ENCODE peak calls at places on chromosomes 6 and 20, in four cellular contexts. Z, V, D and T are unnamed samples.

GRCh38 chr6:98601697-98602096 is 232.7 kb upstream of the POU3F2 start:
- DNase-seq in Z (no peak), V (no peak), D (no peak), T (no peak)

GRCh38 chr6:16625319-16626240 is 135.7 kb downstream of the ATXN1 start:
- DNase-seq in Z (no peak), V (no peak), D (no peak), T (no peak)

GRCh38 chr20:22410556-22411130 is 173.7 kb downstream of the FOXA2 start:
- DNase-seq in Z (no peak), V (no peak), D (no peak), T (no peak)

GRCh38 chr6:9205645-9206044 is 770.3 kb upstream of the SLC35B3 start:
- DNase-seq in Z (no peak), V (no peak), D (no peak), T (no peak)

GRCh38 chr20:17510548-17510947 is 20.6 kb downstream of the BFSP1 start:
- DNase-seq in Z (no peak), V (no peak), D (no peak), T (no peak)

GRCh38 chr20:35443003-35443402 is 5.0 kb upstream of the GDF5 start:
- DNase-seq in Z (no peak), V (no peak), D (no peak), T (no peak)

GRCh38 chr6:3063733-3064700 is 4.3 kb upstream of the RIPK1 start:
- DNase-seq in Z (peak), V (no peak), D (peak), T (peak)

GRCh38 chr6:6834356-6835342 is 246.1 kb downstream of the LY86 start:
- DNase-seq in Z (no peak), V (no peak), D (no peak), T (no peak)

GRCh38 chr6:158545043-158545966 is 14.6 kb upstream of the TMEM181 start:
- DNase-seq in Z (no peak), V (no peak), D (no peak), T (no peak)

GRCh38 chr6:144606041-144606440 is 320.9 kb downstream of the UTRN start:
- DNase-seq in Z (no peak), V (no peak), D (no peak), T (no peak)

GRCh38 chr6:17389274-17389847 is 4.0 kb upstream of the CAP2 start:
- DNase-seq in Z (no peak), V (no peak), D (no peak), T (no peak)

GRCh38 chr6:145699462-145699861 is 35.9 kb downstream of the EPM2A start:
- DNase-seq in Z (peak), V (peak), D (no peak), T (no peak)

GRCh38 chr6:122116105-122116504 is 283.3 kb upstream of the HSF2 start:
- DNase-seq in Z (no peak), V (no peak), D (no peak), T (no peak)

GRCh38 chr6:111657146-111657545 is 51.5 kb upstream of the TRAF3IP2 start:
- DNase-seq in Z (no peak), V (peak), D (no peak), T (no peak)

GRCh38 chr6:27188885-27189418 is 58.5 kb upstream of the PRSS16 start:
- DNase-seq in Z (peak), V (peak), D (no peak), T (peak)

GRCh38 chr6:99330159-99330558 is 19.3 kb downstream of the FAXC start:
- DNase-seq in Z (peak), V (no peak), D (no peak), T (peak)

GRCh38 chr20:18715564-18715963 is 98.0 kb upstream of the SCP2D1 start:
- DNase-seq in Z (no peak), V (no peak), D (no peak), T (no peak)

GRCh38 chr20:18721716-18722115 is 91.9 kb upstream of the SCP2D1 start:
- DNase-seq in Z (no peak), V (no peak), D (no peak), T (no peak)

GRCh38 chr20:18719426-18719825 is 94.2 kb upstream of the SCP2D1 start:
- DNase-seq in Z (no peak), V (no peak), D (no peak), T (no peak)

GRCh38 chr20:18717062-18717461 is 96.5 kb upstream of the SCP2D1 start:
- DNase-seq in Z (no peak), V (no peak), D (no peak), T (no peak)

DNA sequence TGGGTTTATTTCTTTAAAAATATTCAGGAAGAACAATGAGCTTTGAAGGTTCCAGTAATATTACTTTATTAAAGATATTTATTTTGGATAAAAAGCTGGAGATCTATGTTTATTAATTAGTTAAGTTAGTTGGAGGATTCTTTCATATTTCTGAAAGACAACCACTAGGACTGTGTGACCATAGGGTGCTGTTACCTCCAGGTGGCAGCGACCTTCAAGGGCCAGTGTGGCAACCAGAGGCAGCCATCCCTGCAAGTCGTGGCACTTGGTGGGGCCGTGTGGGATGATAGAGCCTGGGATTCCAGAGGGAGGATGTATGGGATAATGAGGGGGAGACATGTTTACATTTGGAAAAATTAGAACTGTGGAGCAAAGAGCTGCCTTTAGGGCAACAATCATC is 95.5 kb upstream of the SCP2D1 start:
- DNase-seq in Z (no peak), V (no peak), D (no peak), T (no peak)
- TF ChIP-seq CTCF in Z (no peak), V (peak), D (no peak), T (no peak)

DNA sequence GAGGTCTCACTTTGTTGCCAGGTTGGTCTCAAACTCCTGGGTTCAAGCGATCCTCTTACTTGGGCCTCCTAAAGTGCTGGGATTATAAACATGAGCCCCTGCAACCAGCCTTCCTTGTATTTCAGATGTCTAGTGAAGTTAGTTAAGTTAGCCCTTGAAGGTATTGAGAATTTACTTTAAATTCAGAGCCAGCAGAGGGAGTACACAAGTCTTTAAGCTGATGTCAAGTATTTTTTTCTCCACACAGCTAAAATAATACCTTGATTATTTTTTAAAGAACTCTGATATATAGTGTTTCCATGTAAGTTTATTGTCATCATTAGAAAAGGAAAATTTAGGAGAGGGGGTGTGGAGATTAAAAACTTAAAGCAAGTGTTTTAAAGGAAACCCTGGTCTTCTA is 9.8 kb downstream of the FOXO3 start:
- DNase-seq in Z (no peak), V (no peak), D (no peak), T (no peak)
- TF ChIP-seq CTCF in Z (peak), V (peak), D (no peak), T (no peak)

GRCh38 chr6:31851485-31851832 is 11.2 kb downstream of the NEU1 start:
- DNase-seq in Z (no peak), V (no peak), D (no peak), T (no peak)

GRCh38 chr6:31844507-31844906 is 17.0 kb downstream of the HSPA1B start:
- DNase-seq in Z (no peak), V (no peak), D (no peak), T (no peak)

GRCh38 chr6:31850765-31851484 is 11.7 kb downstream of the NEU1 start:
- DNase-seq in Z (no peak), V (no peak), D (no peak), T (no peak)

GRCh38 chr6:31842056-31842455 is 14.5 kb downstream of the HSPA1B start:
- DNase-seq in Z (no peak), V (no peak), D (no peak), T (no peak)

GRCh38 chr6:31847276-31847978 is 15.2 kb downstream of the NEU1 start:
- DNase-seq in Z (no peak), V (no peak), D (no peak), T (no peak)
- TF ChIP-seq CTCF in Z (no peak), V (no peak), D (no peak), T (no peak)

GRCh38 chr6:65075705-65076104 is 631.3 kb downstream of the EYS start:
- DNase-seq in Z (no peak), V (no peak), D (no peak), T (no peak)
- TF ChIP-seq CTCF in Z (no peak), V (no peak), D (no peak), T (no peak)

GRCh38 chr6:382883-383420 is 8.6 kb upstream of the IRF4 start:
- DNase-seq in Z (no peak), V (no peak), D (no peak), T (no peak)
- TF ChIP-seq CTCF in Z (no peak), V (no peak), D (no peak), T (no peak)

DNA sequence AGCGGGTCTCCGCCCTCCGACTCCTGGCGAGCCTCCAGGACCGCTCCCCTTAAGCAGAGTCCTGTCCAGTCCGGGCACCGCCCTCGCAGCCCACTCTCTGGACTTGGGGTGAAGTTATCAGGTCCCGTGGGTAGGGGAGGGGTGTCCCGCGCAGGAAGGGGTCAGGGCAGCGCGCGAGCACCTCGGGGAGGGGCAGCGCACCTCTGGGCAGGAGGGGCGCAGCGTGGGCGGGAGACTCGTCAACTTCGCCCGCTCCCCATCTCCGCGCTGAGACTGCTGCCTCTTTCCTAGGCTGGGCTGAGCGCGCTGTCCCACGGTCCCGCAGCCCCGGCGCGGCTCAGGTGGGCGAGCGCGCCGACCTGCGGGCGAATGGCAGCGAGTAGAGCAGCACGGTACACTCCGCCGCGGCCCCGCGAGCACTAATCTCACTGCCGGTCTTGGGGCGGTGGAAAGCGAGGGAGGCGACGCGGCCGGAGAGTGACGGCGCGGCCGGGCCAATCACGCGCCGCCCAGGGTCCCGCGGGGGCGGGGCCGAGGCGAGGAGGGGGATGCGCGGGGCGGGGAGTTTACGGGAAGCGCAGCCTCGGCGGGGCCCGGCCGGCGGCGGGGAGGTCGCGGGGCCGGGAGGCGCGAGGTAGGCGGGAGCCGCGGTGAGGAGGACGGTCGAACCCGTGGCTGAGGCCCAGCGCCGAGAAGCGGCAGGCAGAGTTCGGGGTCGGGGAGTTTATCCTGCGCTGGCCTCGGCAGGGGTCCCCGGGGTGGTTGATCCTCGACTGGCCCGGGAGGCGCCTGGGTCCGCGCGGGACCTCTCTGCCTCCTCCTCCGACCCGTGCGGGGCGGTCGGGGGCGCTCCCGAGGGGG is at the start of gene MAN1A1:
- DNase-seq in Z (peak), V (no peak), D (peak), T (peak)
- TF ChIP-seq CTCF in Z (no peak), V (no peak), D (no peak), T (no peak)

GRCh38 chr20:58963060-58963584 is 17.9 kb upstream of the NELFCD start:
- DNase-seq in Z (no peak), V (no peak), D (no peak), T (no peak)
- TF ChIP-seq CTCF in Z (no peak), V (no peak), D (no peak), T (peak)